ENCODE peak calls at places on chromosome 1, in nine cellular contexts. One of them, this sample, is unnamed.

GRCh38 chr1:39976732-39977131 is 21.8 kb downstream of the MFSD2A start:
- DNase-seq in DMS53: no peak
- DNase-seq in COR-L47: peak; percentile 94
- DNase-seq in substantia nigra: no peak
- DNase-seq in stromal cell of bone marrow: no peak
- DNase-seq in activated naive CD4-positive, alpha-beta T cell treated with Interleukin-2 at 50 U/mL for 16 hours: no peak
- DNase-seq in fibroblast of lung: peak; percentile 17
- DNase-seq in caudate nucleus: no peak
- DNase-seq in central memory CD4-positive, alpha-beta T cell: no peak
- DNase-seq in this sample: no peak

GRCh38 chr1:8925406-8925805 is 20.3 kb upstream of the CA6 start:
- DNase-seq in caudate nucleus: no peak
- DNase-seq in stromal cell of bone marrow: no peak
- DNase-seq in activated naive CD4-positive, alpha-beta T cell treated with Interleukin-2 at 50 U/mL for 16 hours: no peak
- DNase-seq in substantia nigra: no peak
- DNase-seq in DMS53: no peak
- DNase-seq in central memory CD4-positive, alpha-beta T cell: no peak
- DNase-seq in fibroblast of lung: no peak
- DNase-seq in COR-L47: no peak
- DNase-seq in this sample: no peak

GRCh38 chr1:17640411-17640810 is 100.9 kb downstream of the ARHGEF10L start:
- DNase-seq in COR-L47: no peak
- DNase-seq in central memory CD4-positive, alpha-beta T cell: no peak
- DNase-seq in caudate nucleus: no peak
- DNase-seq in stromal cell of bone marrow: no peak
- DNase-seq in activated naive CD4-positive, alpha-beta T cell treated with Interleukin-2 at 50 U/mL for 16 hours: no peak
- DNase-seq in DMS53: no peak
- DNase-seq in fibroblast of lung: no peak
- DNase-seq in substantia nigra: no peak
- DNase-seq in this sample: no peak

GRCh38 chr1:94925561-94926364 is 1.1 kb downstream of the CNN3 start:
- DNase-seq in caudate nucleus: peak; percentile 34
- DNase-seq in COR-L47: peak; percentile 74
- DNase-seq in central memory CD4-positive, alpha-beta T cell: peak; percentile 3
- DNase-seq in stromal cell of bone marrow: peak; percentile 67
- DNase-seq in fibroblast of lung: peak; percentile 97
- DNase-seq in DMS53: peak; percentile 85
- DNase-seq in activated naive CD4-positive, alpha-beta T cell treated with Interleukin-2 at 50 U/mL for 16 hours: peak; percentile 9
- DNase-seq in substantia nigra: peak; percentile 77
- DNase-seq in this sample: peak; percentile 25

GRCh38 chr1:167090289-167090942 is at the start of gene GPA33:
- DNase-seq in fibroblast of lung: no peak
- DNase-seq in stromal cell of bone marrow: no peak
- DNase-seq in DMS53: no peak
- DNase-seq in activated naive CD4-positive, alpha-beta T cell treated with Interleukin-2 at 50 U/mL for 16 hours: no peak
- DNase-seq in caudate nucleus: no peak
- DNase-seq in central memory CD4-positive, alpha-beta T cell: peak; percentile 63
- DNase-seq in substantia nigra: no peak
- DNase-seq in COR-L47: no peak
- DNase-seq in this sample: no peak

GRCh38 chr1:182596934-182597333 is 7.3 kb downstream of the RGS16 start:
- DNase-seq in stromal cell of bone marrow: no peak
- DNase-seq in DMS53: no peak
- DNase-seq in substantia nigra: no peak
- DNase-seq in fibroblast of lung: no peak
- DNase-seq in caudate nucleus: no peak
- DNase-seq in activated naive CD4-positive, alpha-beta T cell treated with Interleukin-2 at 50 U/mL for 16 hours: no peak
- DNase-seq in COR-L47: no peak
- DNase-seq in central memory CD4-positive, alpha-beta T cell: no peak
- DNase-seq in this sample: no peak

GRCh38 chr1:64171797-64172281 is 31.6 kb upstream of the UBE2U start:
- DNase-seq in stromal cell of bone marrow: no peak
- DNase-seq in central memory CD4-positive, alpha-beta T cell: no peak
- DNase-seq in activated naive CD4-positive, alpha-beta T cell treated with Interleukin-2 at 50 U/mL for 16 hours: no peak
- DNase-seq in fibroblast of lung: peak; percentile 83
- DNase-seq in DMS53: peak; percentile 67
- DNase-seq in COR-L47: no peak
- DNase-seq in caudate nucleus: no peak
- DNase-seq in substantia nigra: no peak
- DNase-seq in this sample: no peak

GRCh38 chr1:11638121-11638520 is 16.1 kb downstream of the FBXO2 start:
- DNase-seq in stromal cell of bone marrow: no peak
- DNase-seq in DMS53: no peak
- DNase-seq in central memory CD4-positive, alpha-beta T cell: no peak
- DNase-seq in substantia nigra: no peak
- DNase-seq in fibroblast of lung: no peak
- DNase-seq in activated naive CD4-positive, alpha-beta T cell treated with Interleukin-2 at 50 U/mL for 16 hours: no peak
- DNase-seq in caudate nucleus: no peak
- DNase-seq in COR-L47: no peak
- DNase-seq in this sample: no peak

GRCh38 chr1:16006552-16007485 is 2.8 kb downstream of the SRARP start:
- DNase-seq in substantia nigra: no peak
- DNase-seq in central memory CD4-positive, alpha-beta T cell: no peak
- DNase-seq in caudate nucleus: no peak
- DNase-seq in COR-L47: no peak
- DNase-seq in fibroblast of lung: peak; percentile 10
- DNase-seq in DMS53: no peak
- DNase-seq in activated naive CD4-positive, alpha-beta T cell treated with Interleukin-2 at 50 U/mL for 16 hours: no peak
- DNase-seq in stromal cell of bone marrow: no peak
- DNase-seq in this sample: no peak

GRCh38 chr1:216630532-216630931 is 92.7 kb downstream of the ESRRG start:
- DNase-seq in substantia nigra: no peak
- DNase-seq in DMS53: no peak
- DNase-seq in activated naive CD4-positive, alpha-beta T cell treated with Interleukin-2 at 50 U/mL for 16 hours: no peak
- DNase-seq in central memory CD4-positive, alpha-beta T cell: no peak
- DNase-seq in COR-L47: no peak
- DNase-seq in fibroblast of lung: no peak
- DNase-seq in stromal cell of bone marrow: no peak
- DNase-seq in caudate nucleus: no peak
- DNase-seq in this sample: no peak

GRCh38 chr1:1899266-1899966 is 8.5 kb upstream of the GNB1 start:
- DNase-seq in DMS53: peak; percentile 58
- DNase-seq in stromal cell of bone marrow: no peak
- DNase-seq in activated naive CD4-positive, alpha-beta T cell treated with Interleukin-2 at 50 U/mL for 16 hours: no peak
- DNase-seq in COR-L47: no peak
- DNase-seq in fibroblast of lung: no peak
- DNase-seq in central memory CD4-positive, alpha-beta T cell: no peak
- DNase-seq in caudate nucleus: no peak
- DNase-seq in substantia nigra: no peak
- DNase-seq in this sample: no peak

GRCh38 chr1:61742620-61743431 is 546 bp downstream of the PATJ start:
- DNase-seq in stromal cell of bone marrow: no peak
- DNase-seq in DMS53: peak; percentile 72
- DNase-seq in substantia nigra: peak; percentile 35
- DNase-seq in central memory CD4-positive, alpha-beta T cell: no peak
- DNase-seq in COR-L47: no peak
- DNase-seq in activated naive CD4-positive, alpha-beta T cell treated with Interleukin-2 at 50 U/mL for 16 hours: no peak
- DNase-seq in fibroblast of lung: peak; percentile 56
- DNase-seq in caudate nucleus: peak; percentile 13
- DNase-seq in this sample: peak; percentile 62

GRCh38 chr1:185352067-185352466 is 35.0 kb upstream of the IVNS1ABP start:
- DNase-seq in substantia nigra: no peak
- DNase-seq in DMS53: peak; percentile 38
- DNase-seq in stromal cell of bone marrow: no peak
- DNase-seq in COR-L47: no peak
- DNase-seq in fibroblast of lung: peak; percentile 15
- DNase-seq in central memory CD4-positive, alpha-beta T cell: no peak
- DNase-seq in activated naive CD4-positive, alpha-beta T cell treated with Interleukin-2 at 50 U/mL for 16 hours: no peak
- DNase-seq in caudate nucleus: no peak
- DNase-seq in this sample: no peak

GRCh38 chr1:166920561-166921475 is 44.8 kb upstream of the TADA1 start:
- DNase-seq in stromal cell of bone marrow: no peak
- DNase-seq in fibroblast of lung: no peak
- DNase-seq in substantia nigra: no peak
- DNase-seq in caudate nucleus: no peak
- DNase-seq in COR-L47: no peak
- DNase-seq in activated naive CD4-positive, alpha-beta T cell treated with Interleukin-2 at 50 U/mL for 16 hours: no peak
- DNase-seq in central memory CD4-positive, alpha-beta T cell: no peak
- DNase-seq in DMS53: peak; percentile 61
- DNase-seq in this sample: no peak

GRCh38 chr1:186503210-186503609 is 42.3 kb upstream of the PDC start:
- DNase-seq in substantia nigra: no peak
- DNase-seq in fibroblast of lung: peak; percentile 65
- DNase-seq in caudate nucleus: no peak
- DNase-seq in COR-L47: no peak
- DNase-seq in stromal cell of bone marrow: peak; percentile 17
- DNase-seq in activated naive CD4-positive, alpha-beta T cell treated with Interleukin-2 at 50 U/mL for 16 hours: no peak
- DNase-seq in central memory CD4-positive, alpha-beta T cell: no peak
- DNase-seq in DMS53: no peak
- DNase-seq in this sample: no peak

GRCh38 chr1:1833456-1833855 is 55.2 kb upstream of the NADK start:
- DNase-seq in COR-L47: no peak
- DNase-seq in caudate nucleus: no peak
- DNase-seq in DMS53: no peak
- DNase-seq in stromal cell of bone marrow: no peak
- DNase-seq in activated naive CD4-positive, alpha-beta T cell treated with Interleukin-2 at 50 U/mL for 16 hours: no peak
- DNase-seq in substantia nigra: no peak
- DNase-seq in fibroblast of lung: no peak
- DNase-seq in central memory CD4-positive, alpha-beta T cell: no peak
- DNase-seq in this sample: no peak

GRCh38 chr1:154623358-154623757 is 15.4 kb upstream of the ADAR start:
- DNase-seq in substantia nigra: no peak
- DNase-seq in fibroblast of lung: no peak
- DNase-seq in DMS53: no peak
- DNase-seq in stromal cell of bone marrow: no peak
- DNase-seq in caudate nucleus: no peak
- DNase-seq in central memory CD4-positive, alpha-beta T cell: no peak
- DNase-seq in COR-L47: no peak
- DNase-seq in activated naive CD4-positive, alpha-beta T cell treated with Interleukin-2 at 50 U/mL for 16 hours: no peak
- DNase-seq in this sample: no peak

GRCh38 chr1:197319631-197320030 is 51.6 kb downstream of the CRB1 start:
- DNase-seq in activated naive CD4-positive, alpha-beta T cell treated with Interleukin-2 at 50 U/mL for 16 hours: no peak
- DNase-seq in stromal cell of bone marrow: no peak
- DNase-seq in central memory CD4-positive, alpha-beta T cell: peak; percentile 12
- DNase-seq in substantia nigra: no peak
- DNase-seq in fibroblast of lung: peak; percentile 32
- DNase-seq in DMS53: peak; percentile 20
- DNase-seq in caudate nucleus: no peak
- DNase-seq in COR-L47: peak; percentile 35
- DNase-seq in this sample: no peak

GRCh38 chr1:110176299-110176956 is 26.1 kb downstream of the SLC6A17 start:
- DNase-seq in caudate nucleus: no peak
- DNase-seq in activated naive CD4-positive, alpha-beta T cell treated with Interleukin-2 at 50 U/mL for 16 hours: no peak
- DNase-seq in stromal cell of bone marrow: no peak
- DNase-seq in COR-L47: peak; percentile 91
- DNase-seq in fibroblast of lung: no peak
- DNase-seq in central memory CD4-positive, alpha-beta T cell: no peak
- DNase-seq in substantia nigra: peak; percentile 43
- DNase-seq in DMS53: peak; percentile 57
- DNase-seq in this sample: no peak

GRCh38 chr1:181655756-181656155 is 172.4 kb downstream of the CACNA1E start:
- DNase-seq in stromal cell of bone marrow: peak; percentile 25
- DNase-seq in COR-L47: no peak
- DNase-seq in caudate nucleus: no peak
- DNase-seq in activated naive CD4-positive, alpha-beta T cell treated with Interleukin-2 at 50 U/mL for 16 hours: no peak
- DNase-seq in DMS53: no peak
- DNase-seq in fibroblast of lung: peak; percentile 62
- DNase-seq in central memory CD4-positive, alpha-beta T cell: no peak
- DNase-seq in substantia nigra: no peak
- DNase-seq in this sample: no peak